ENCODE peak calls at places on chromosomes 4 and X, in four cellular contexts. P is HepG2, G is K562, H is GM12878. M is an unnamed sample.

GRCh38 chrX:107117993-107118321 is 665 bp downstream of the RBM41 start:
- DNase-seq in P (no peak), H (no peak), G (peak; percentile 6), M (no peak)

GRCh38 chr4:150888625-150889024 is 126.5 kb downstream of the LRBA start:
- DNase-seq in P (no peak), H (no peak), G (no peak), M (no peak)

GRCh38 chrX:39477438-39478120 is 620.2 kb downstream of the BCOR start:
- DNase-seq in G (peak; percentile 33), P (no peak), H (no peak), M (no peak)

GRCh38 chr4:175970734-175971133 is 94.9 kb upstream of the WDR17 start:
- DNase-seq in H (no peak), G (no peak), P (no peak), M (no peak)

GRCh38 chrX:125090046-125090445 is 229.6 kb upstream of the TEX13C start:
- DNase-seq in H (no peak), G (no peak), P (no peak), M (no peak)

GRCh38 chr4:76012388-76012801 is 5.1 kb upstream of the CXCL9 start:
- DNase-seq in G (no peak), P (no peak), H (no peak), M (no peak)

GRCh38 chr4:83282049-83282535 is 2.5 kb downstream of the COQ2 start:
- DNase-seq in P (peak; percentile 53), H (no peak), G (peak; percentile 40), M (no peak)

GRCh38 chr4:150178161-150178560 is 99.9 kb downstream of the DCLK2 start:
- DNase-seq in G (no peak), P (no peak), H (no peak), M (no peak)

GRCh38 chr4:83240379-83240875 is 44.2 kb downstream of the COQ2 start:
- DNase-seq in P (no peak), G (no peak), H (peak; percentile 96), M (no peak)

GRCh38 chr4:152356428-152357034 is 179.4 kb downstream of the FBXW7 start:
- DNase-seq in P (peak; percentile 23), H (no peak), G (no peak), M (no peak)

GRCh38 chr4:10629394-10629793 is 55.2 kb downstream of the CLNK start:
- DNase-seq in P (no peak), H (no peak), G (no peak), M (no peak)

GRCh38 chrX:19065535-19065934 is 56.7 kb downstream of the ADGRG2 start:
- DNase-seq in G (no peak), H (peak; percentile 25), P (no peak), M (no peak)

GRCh38 chrX:40663880-40664630 is 16.7 kb upstream of the CXorf38 start:
- DNase-seq in H (no peak), P (no peak), G (peak; percentile 9), M (no peak)

GRCh38 chr4:173852775-173853174 is 322.7 kb upstream of the HAND2 start:
- DNase-seq in H (no peak), G (peak; percentile 7), P (no peak), M (no peak)

GRCh38 chrX:103197721-103198306 is 17.1 kb upstream of the BEX4 start:
- DNase-seq in H (no peak), G (no peak), P (no peak), M (no peak)

GRCh38 chrX:13449441-13449840 is 120.0 kb upstream of the EGFL6 start:
- DNase-seq in P (no peak), H (no peak), G (no peak), M (no peak)

DNA sequence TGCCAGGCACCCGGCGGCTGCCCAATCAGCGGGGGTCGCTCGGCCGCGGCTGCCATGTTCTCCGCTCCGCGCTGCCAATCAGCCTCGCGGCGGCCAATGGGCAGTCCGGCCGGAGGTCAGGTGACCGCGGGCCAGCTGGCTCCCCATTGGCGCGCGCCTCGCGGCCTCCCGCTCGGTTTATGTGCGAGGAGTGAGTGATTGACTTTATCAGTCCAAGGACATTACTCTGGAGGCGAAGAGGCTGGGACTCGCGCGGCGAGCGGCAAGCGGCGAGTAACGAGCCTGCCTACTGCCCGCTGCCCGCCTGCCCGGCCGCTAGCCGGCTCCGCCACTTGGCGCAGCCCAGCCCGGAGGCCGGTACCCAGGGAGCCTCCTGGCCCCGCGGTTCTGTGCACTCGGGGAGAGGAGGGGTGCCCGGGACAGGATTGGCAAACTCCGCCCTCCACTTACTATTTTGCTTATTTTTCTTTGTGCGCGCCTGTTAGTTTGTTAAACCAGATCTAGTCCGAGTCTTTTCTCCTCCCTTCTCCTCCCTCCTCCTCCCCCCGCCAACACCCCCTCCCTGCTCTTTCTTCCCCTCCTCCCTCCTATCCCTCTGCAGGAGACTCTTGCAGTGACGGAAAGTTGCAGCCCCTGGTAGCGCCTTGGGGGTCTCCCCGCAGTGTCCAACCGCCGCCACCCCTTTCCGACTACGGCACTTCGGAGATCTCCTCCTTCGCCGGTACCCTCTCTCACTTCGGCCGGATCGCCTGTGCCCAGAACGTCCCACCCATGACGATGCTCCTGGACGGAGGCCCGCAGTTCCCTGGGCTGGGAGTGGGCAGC is at the start of gene ZIC3:
- DNase-seq in H (no peak), G (no peak), P (no peak), M (no peak)
- TF ChIP-seq POLR2AphosphoS5 in H (no peak), G (no peak), P (no peak), M (no peak)

GRCh38 chr4:139078926-139079325 is 63.3 kb downstream of the NOCT start:
- DNase-seq in H (no peak), P (no peak), G (no peak), M (no peak)

GRCh38 chr4:139083533-139084424 is 68.2 kb downstream of the NOCT start:
- DNase-seq in P (peak; percentile 89), G (peak; percentile 71), H (peak; percentile 62), M (peak; percentile 48)

GRCh38 chr4:139084425-139085093 is 69.0 kb downstream of the NOCT start:
- DNase-seq in H (peak; percentile 16), G (peak; percentile 78), P (peak; percentile 2), M (no peak)

GRCh38 chr4:139085141-139085540 is 69.6 kb downstream of the NOCT start:
- DNase-seq in H (no peak), P (peak; percentile 11), G (no peak), M (no peak)

DNA sequence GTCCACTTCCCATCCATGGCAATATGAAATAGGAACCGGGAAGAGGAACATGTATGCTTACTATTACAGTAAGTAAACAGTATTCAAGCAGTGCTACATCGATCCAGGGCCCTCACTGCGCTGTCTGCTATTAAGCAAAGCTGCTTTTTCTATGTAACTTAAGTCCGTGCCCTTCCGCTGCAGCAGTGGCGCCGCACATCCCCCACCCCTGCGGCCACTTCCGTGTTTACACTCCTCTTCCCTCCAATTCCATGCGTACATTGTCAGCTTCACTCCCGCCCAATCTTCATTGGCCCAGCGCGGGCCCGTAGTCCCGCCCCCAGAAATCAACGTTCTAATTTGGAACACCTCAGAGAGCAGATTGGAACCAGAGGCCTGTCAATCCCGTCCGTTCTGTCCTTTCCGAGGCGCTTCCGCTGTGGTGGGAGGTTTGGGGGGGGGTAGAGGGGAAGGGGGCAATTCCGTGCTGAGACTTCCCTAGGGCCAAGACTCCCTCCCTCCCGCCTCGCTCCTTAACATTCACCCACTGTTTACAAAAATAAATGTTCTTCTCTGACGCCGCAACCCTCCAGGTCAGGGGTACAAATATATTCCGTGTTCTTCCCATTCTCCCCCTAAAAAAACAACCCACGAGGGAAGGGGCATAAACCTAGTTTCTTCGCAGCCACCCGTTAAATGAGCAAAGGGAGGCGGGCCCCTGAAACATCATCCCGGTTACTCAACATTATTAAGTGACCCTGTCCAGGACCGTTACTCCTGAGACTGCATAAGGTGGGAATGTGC is 67.4 kb downstream of the NOCT start:
- DNase-seq in P (peak; percentile 98), H (peak; percentile 93), G (peak; percentile 93), M (peak; percentile 71)
- TF ChIP-seq POLR2A in P (no peak), H (peak; percentile 61), G (peak; percentile 74), M (peak; percentile 54)

GRCh38 chrX:2499507-2499906 is 1.3 kb downstream of the DHRSX start:
- DNase-seq in G (no peak), H (no peak), P (no peak), M (no peak)
- TF ChIP-seq TAF1 in G (no peak), H (no peak), P (no peak), M (no peak)

GRCh38 chr4:23934915-23935314 is 45.1 kb upstream of the PPARGC1A start:
- DNase-seq in G (no peak), P (no peak), H (no peak), M (no peak)
- TF ChIP-seq POLR2AphosphoS5 in G (no peak), P (no peak), H (no peak), M (no peak)

DNA sequence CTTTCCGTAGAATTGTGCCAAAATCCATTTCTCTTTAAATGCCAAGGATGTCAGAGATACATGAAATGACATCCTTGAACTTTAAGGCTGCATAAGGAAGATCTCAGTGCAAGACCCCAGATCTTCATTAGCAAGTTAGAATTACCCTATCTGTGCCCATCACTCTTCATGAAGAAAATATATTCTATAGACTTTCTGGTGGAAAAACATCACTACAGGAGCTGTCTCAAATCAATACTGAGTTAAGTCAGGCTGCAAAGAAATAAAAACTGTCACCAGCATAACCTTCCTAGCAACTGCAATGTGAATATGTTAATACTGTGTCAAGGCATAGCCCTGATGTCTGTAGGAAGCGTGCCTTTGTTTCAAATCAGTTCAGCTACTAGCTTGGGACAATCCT is 173.4 kb downstream of the TBCK start:
- DNase-seq in P (no peak), H (no peak), G (no peak), M (no peak)
- TF ChIP-seq POLR2A in P (no peak), H (no peak), G (no peak), M (no peak)

DNA sequence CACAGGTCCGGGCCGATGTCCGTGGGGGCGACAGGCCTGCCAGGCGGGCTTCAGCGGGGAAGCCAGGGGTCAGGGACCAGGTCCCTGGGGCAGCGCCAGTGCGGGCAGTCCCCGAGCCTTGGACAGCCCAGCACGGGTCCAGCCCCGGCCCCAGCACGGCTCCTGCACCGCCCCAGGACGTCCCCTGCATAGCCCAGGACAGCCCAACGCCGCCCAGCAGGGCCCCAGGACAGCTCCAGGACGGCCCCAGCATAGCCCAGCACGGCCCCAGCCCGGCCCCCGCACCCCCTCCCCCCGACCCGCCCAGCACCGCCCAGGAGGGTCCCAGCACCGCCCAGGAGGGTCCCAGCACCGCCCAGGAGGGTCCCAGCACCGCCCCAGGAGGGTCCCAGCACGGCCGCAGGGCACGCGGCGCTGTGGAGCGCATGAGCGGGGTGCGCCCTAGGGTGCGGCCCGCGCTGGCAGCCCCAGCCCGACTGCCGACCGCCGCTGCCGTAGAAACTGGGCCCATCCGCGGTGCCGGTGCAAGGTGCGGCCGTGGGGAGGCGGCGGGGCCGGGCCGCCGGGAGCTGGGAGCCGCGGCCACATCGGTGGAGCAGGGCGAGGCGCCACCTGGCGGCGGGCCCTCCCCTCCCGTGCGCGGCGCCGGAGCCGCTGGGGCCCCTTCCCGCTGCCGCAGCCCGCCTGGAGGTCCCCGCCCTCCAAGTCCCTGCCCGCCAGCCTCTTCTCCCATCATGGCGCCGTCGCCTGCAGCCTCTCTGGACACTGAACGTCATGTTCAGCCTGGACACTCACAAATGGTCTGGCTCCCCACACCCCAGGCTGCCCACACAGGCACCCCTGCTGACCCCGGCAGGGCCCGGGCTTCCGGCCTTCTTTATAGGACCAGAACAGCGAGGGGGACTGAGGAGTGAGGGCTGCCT is 106.8 kb upstream of the NKX1-1 start:
- DNase-seq in G (peak; percentile 72), P (peak; percentile 16), H (no peak), M (no peak)
- TF ChIP-seq TAF1 in G (no peak), P (no peak), H (no peak), M (no peak)

DNA sequence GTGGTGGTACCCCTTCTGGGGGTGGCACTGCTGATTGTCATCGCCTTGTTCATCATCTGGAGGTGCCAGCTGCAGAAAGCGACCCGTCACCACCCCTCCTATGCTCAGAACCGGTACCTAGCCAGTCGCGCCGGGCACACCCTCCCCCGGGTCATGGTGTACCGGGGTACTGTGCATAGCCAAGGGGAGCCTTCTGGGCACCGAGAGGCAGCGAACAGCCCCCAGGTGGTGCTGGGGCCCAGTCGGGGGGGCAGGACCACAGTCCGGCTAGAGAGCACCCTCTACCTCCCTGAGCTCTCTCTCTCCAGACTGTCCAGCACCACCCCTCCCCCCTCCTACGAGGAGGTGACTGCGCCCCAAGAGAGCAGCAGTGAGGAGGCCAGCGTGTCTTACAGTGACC is 5.3 kb downstream of the PRRG3 start:
- DNase-seq in H (no peak), P (no peak), G (no peak), M (no peak)
- TF ChIP-seq POLR2AphosphoS5 in H (no peak), P (no peak), G (no peak), M (no peak)